ENCODE peak calls at places on chromosomes 12 and 14, in five cellular contexts. T is CD4-positive, CD25-positive, alpha-beta regulatory T cell; D is adipocyte; V is upper lobe of left lung; K is WERI-Rb-1. P is an unnamed sample.

GRCh38 chr12:12899530-12900380 is 8.4 kb downstream of the GPRC5A start:
- DNase-seq in T (no peak), D (peak; percentile 82), V (no peak), K (no peak), P (peak; percentile 71)

GRCh38 chr14:100126401-100126800 is 33.0 kb downstream of the DEGS2 start:
- DNase-seq in T (no peak), D (no peak), V (no peak), K (no peak), P (no peak)

GRCh38 chr12:97006585-97006984 is 99.5 kb downstream of the NEDD1 start:
- DNase-seq in T (no peak), D (no peak), V (no peak), K (no peak), P (no peak)

GRCh38 chr12:29110506-29111442 is 38.3 kb upstream of the FAR2 start:
- DNase-seq in T (no peak), D (no peak), V (no peak), K (no peak), P (no peak)

GRCh38 chr14:55536208-55536708 is 43.7 kb upstream of the KTN1 start:
- DNase-seq in T (no peak), D (no peak), V (no peak), K (no peak), P (no peak)

GRCh38 chr14:22641851-22642250 is 2.3 kb downstream of the OR6J1 start:
- DNase-seq in T (no peak), D (no peak), V (no peak), K (no peak), P (no peak)

GRCh38 chr12:93061414-93062099 is 132.5 kb upstream of the EEA1 start:
- DNase-seq in T (no peak), D (no peak), V (peak; percentile 18), K (no peak), P (no peak)

GRCh38 chr12:110100315-110100970 is 23.7 kb upstream of the IFT81 start:
- DNase-seq in T (peak; percentile 42), D (peak; percentile 92), V (no peak), K (peak; percentile 74), P (peak; percentile 80)

GRCh38 chr12:11822071-11822818 is 172.8 kb downstream of the ETV6 start:
- DNase-seq in T (peak; percentile 5), D (no peak), V (no peak), K (no peak), P (peak; percentile 54)

GRCh38 chr14:75487155-75487671 is 35.1 kb upstream of the BATF start:
- DNase-seq in T (no peak), D (no peak), V (no peak), K (no peak), P (peak; percentile 80)

DNA sequence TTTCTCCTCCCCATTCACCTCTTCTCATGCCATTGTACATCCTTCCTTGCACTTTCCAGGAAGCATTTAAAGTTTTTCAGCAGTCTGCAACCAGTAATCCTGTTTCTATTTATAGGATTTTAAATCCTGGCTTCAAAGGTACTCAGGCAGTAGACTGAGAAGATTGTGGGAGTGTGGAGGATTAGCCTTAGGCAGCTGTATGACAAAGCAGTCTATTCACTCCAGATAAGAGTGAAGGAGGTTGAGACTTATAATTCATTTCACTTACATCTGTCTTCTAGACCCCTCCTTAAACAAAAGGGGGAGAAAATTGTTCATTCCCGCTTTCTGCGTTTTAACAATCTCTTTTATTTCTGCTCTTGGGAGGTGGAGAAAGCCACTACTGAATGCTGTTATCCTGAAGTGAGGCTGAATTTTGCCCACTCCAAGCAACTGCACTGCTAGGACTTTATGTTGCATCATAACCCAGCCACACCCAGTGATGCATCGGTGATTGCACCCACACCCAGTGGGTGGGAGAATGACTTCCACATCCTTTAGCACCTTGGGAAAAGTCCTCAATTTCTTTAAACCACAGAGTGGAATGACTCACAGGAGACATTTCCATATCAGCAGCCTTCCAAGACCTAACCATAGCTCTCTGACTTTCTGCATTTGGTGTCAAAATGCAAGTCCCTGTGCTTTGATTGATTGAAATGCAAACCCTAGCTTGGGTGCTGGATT is 382.5 kb upstream of the ATP2B1 start:
- DNase-seq in T (no peak), D (peak; percentile 87), V (no peak), K (peak; percentile 68), P (no peak)
- H3K4me3 ChIP-seq in T (no peak overlapping the region), D (no peak overlapping the region), V (no peak overlapping the region), K (peak overlapping the region; percentile 8), P (no peak overlapping the region)

DNA sequence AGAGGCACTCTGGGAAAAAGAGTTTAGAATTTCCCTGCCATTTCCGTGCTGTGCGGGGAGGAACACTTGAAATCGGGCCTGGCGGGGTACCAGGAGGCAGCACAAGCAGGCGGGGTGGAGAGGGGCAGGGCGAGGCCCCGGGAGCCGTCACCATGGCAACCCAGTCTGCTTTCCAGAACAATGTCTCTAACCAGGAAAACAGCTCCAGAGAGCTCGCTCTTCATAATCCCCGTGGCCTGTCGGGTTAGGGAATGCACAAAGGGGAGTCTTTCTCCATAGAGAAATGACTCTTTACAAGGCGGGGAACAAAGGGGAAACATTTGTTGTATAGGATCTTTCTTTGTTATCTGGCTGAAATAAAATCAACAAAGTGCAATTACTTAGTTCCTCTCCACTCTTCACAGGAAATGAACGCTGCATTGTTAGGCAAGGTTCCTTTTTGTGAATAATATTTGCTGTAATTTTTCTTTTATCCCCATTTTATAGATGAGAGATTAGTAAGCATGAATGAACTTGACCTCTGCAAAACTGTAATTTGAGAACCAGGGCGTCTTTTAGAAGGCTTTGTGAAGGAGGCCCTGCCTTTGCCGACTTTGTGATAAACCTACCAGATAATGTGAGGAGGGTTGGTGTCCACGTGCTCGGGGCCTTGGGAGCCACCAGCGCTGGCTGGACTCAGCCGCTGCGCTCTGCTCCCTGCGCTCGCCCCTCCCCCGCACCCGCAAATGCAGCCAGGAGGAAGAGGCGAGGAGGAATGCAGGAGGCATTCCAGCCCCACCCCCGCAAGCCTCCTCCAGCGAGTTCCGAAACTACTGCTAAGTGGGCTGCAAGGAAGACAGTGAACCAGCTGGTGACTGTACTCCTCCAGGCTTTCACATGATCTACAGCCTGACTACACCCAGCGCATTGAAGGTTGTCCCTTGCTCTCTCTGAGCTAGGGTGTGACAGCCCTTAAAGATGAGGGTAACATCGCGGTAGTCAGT is 105.2 kb upstream of the ATF7IP start:
- DNase-seq in T (no peak), D (peak; percentile 83), V (peak; percentile 91), K (no peak), P (no peak)
- H3K4me3 ChIP-seq in T (no peak overlapping the region), D (peak overlapping the region; percentile 71), V (peak overlapping the region; percentile 28), K (no peak overlapping the region), P (no peak overlapping the region)

DNA sequence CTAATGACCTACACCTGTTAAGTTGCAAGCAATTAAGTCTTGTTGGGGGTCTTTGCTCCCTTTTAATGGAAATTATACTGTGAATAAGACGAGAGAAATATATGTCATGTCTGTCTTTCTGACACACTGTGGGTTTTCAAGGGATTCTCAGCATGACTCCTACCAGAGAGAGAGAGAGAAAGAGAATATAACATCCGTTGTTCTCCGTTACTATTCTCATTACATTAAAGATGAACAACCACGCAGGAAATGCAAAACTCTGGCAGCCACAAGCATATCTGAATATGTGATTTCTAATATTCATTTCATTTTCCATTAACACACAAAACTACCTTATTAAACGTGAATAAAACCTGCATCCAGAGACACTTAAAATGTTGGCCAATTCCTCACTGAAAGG is 67.3 kb upstream of the EGLN3 start:
- DNase-seq in T (no peak), D (no peak), V (no peak), K (no peak), P (no peak)
- H3K4me3 ChIP-seq in T (peak overlapping the region; percentile 66), D (peak overlapping the region; percentile 72), V (no peak overlapping the region), K (no peak overlapping the region), P (no peak overlapping the region)

GRCh38 chr12:53198470-53199110 is 8.5 kb downstream of the ITGB7 start:
- DNase-seq in T (no peak), D (no peak), V (no peak), K (no peak), P (no peak)

GRCh38 chr12:53195516-53196420 is 11.3 kb downstream of the ITGB7 start:
- DNase-seq in T (no peak), D (no peak), V (no peak), K (no peak), P (no peak)

GRCh38 chr12:53194973-53195372 is 12.1 kb downstream of the ITGB7 start:
- DNase-seq in T (no peak), D (no peak), V (no peak), K (no peak), P (no peak)

GRCh38 chr12:53196486-53196885 is 10.6 kb downstream of the ITGB7 start:
- DNase-seq in T (no peak), D (no peak), V (peak; percentile 74), K (no peak), P (no peak)

DNA sequence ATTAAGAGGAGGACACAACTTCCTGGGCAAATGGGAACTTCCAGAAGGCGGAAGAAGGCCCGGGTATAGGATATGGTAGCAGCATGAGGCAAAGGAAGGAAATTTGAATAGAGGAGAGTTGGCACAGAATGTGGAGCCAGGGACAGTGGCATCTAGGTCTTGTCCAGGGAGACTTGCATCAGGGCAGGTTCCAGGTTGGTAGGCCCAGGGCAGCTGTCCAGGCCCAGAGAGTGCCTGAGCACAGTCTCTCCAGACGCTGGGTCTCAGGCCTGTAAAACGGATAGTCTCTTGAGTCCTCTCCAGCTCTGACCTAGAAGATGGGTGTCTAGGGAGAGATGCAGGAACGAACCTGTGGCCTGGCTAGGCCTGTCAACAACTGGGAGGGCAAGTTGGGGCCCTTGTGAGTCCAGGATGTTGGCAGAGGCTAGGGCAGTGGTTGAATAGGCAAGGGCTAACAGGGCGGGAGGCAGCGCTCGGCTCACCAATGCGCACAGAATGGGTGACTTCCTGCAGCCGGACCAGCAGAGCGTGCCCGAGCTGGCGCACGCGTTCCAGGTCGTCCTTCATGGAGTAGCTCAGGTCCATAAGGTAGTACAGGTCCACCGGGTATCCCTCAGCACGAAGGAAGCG is 9.9 kb downstream of the ITGB7 start:
- DNase-seq in T (no peak), D (no peak), V (no peak), K (no peak), P (no peak)
- H3K4me3 ChIP-seq in T (no peak overlapping the region), D (no peak overlapping the region), V (peak overlapping the region; percentile 31), K (no peak overlapping the region), P (no peak overlapping the region)

DNA sequence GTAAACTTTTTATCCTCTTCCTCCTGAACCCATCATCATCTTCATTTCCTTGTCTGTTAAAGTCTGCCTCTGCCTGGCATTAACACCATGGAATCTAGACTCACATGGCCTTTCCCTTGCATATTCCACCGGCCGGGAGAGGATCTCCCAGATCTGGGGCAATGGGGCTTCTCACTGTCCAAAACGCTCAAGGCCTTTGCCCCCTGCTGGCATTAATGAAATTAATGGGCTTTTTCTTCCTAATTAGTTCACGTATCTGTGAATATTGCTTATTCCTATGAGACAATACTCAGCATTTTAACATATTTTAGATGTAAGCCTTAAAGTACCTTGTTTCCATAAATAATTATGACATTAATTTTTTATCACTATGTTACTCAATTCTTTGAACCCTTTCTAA is 42.9 kb upstream of the CAPRIN2 start:
- DNase-seq in T (no peak), D (no peak), V (no peak), K (no peak), P (no peak)
- H3K4me3 ChIP-seq in T (no peak overlapping the region), D (no peak overlapping the region), V (no peak overlapping the region), K (no peak overlapping the region), P (no peak overlapping the region)

P was measured in GM06990.